ENCODE peak calls at places on chromosomes 12 and 14, in seven cellular contexts. T is activated naive CD4-positive, alpha-beta T cell; J is omental fat pad; F is ELR; U is RKO; O is putamen; K is progenitor cell of endocrine pancreas. I is an unnamed sample.

GRCh38 chr12:50924439-50925341 is 27.7 kb upstream of the HIGD1C start:
- DNase-seq in T (no peak), J (peak), F (peak), U (no peak), O (peak), K (no peak), I (peak)

GRCh38 chr12:106135781-106136180 is 3.0 kb downstream of the NUAK1 start:
- DNase-seq in T (no peak), J (no peak), F (peak), U (no peak), O (no peak), K (no peak), I (peak)

GRCh38 chr14:54147285-54147684 is 190.7 kb upstream of the BMP4 start:
- DNase-seq in T (no peak), J (no peak), F (peak), U (no peak), O (no peak), K (no peak), I (no peak)

GRCh38 chr14:59776468-59776867 is 94.1 kb downstream of the RTN1 start:
- DNase-seq in T (no peak), J (no peak), F (no peak), U (no peak), O (no peak), K (no peak), I (no peak)

GRCh38 chr14:62269204-62269603 is 507.0 kb downstream of the SNAPC1 start:
- DNase-seq in T (no peak), J (no peak), F (peak), U (no peak), O (no peak), K (no peak), I (no peak)

GRCh38 chr14:45194964-45195363 is 58.0 kb downstream of the MIS18BP1 start:
- DNase-seq in T (no peak), J (no peak), F (no peak), U (no peak), O (no peak), K (no peak), I (no peak)

GRCh38 chr14:99389171-99389826 is 91.4 kb downstream of the SETD3 start:
- DNase-seq in T (no peak), J (peak), F (peak), U (peak), O (no peak), K (peak), I (peak)

GRCh38 chr12:82144505-82144904 is 213.7 kb downstream of the CCDC59 start:
- DNase-seq in T (no peak), J (no peak), F (peak), U (peak), O (no peak), K (no peak), I (no peak)

GRCh38 chr14:86847176-86847575 is 1145.8 kb downstream of the GALC start:
- DNase-seq in T (no peak), J (no peak), F (peak), U (no peak), O (no peak), K (no peak), I (no peak)

GRCh38 chr12:78628701-78629100 is 235.9 kb upstream of the SYT1 start:
- DNase-seq in T (no peak), J (no peak), F (no peak), U (no peak), O (no peak), K (no peak), I (no peak)

GRCh38 chr12:68375701-68376469 is 43.7 kb upstream of the MDM1 start:
- DNase-seq in T (no peak), J (no peak), F (no peak), U (no peak), O (no peak), K (no peak), I (no peak)

GRCh38 chr14:31788340-31788739 is 227.1 kb downstream of the NUBPL start:
- DNase-seq in T (no peak), J (no peak), F (no peak), U (no peak), O (no peak), K (no peak), I (no peak)

GRCh38 chr14:79420725-79421124 is 790.6 kb downstream of the DIO2 start:
- DNase-seq in T (no peak), J (no peak), F (no peak), U (no peak), O (no peak), K (no peak), I (no peak)

GRCh38 chr12:93427779-93428564 is 13.8 kb downstream of the UBE2N start:
- DNase-seq in T (no peak), J (no peak), F (no peak), U (no peak), O (no peak), K (no peak), I (no peak)

GRCh38 chr12:22500100-22500499 is 44.2 kb downstream of the C2CD5 start:
- DNase-seq in T (no peak), J (no peak), F (no peak), U (no peak), O (no peak), K (no peak), I (no peak)

GRCh38 chr12:109386079-109386473 is 38.4 kb downstream of the MYO1H start:
- DNase-seq in T (no peak), J (no peak), F (no peak), U (no peak), O (no peak), K (no peak), I (no peak)

I was measured in ACHN.